ENCODE peak calls at places on chromosomes 6 and 20, in four cellular contexts. One of them, this sample, is unnamed.

GRCh38 chr6:134295953-134296553 is 21.9 kb downstream of the SGK1 start:
- DNase-seq in K562: peak
- DNase-seq in GM12878: no peak
- DNase-seq in HepG2: peak
- DNase-seq in this sample: no peak

GRCh38 chr6:26130581-26131247 is 43.5 kb downstream of the HFE start:
- DNase-seq in K562: no peak
- DNase-seq in GM12878: no peak
- DNase-seq in HepG2: no peak
- DNase-seq in this sample: no peak

GRCh38 chr6:130585587-130585986 is 219.8 kb downstream of the TMEM200A start:
- DNase-seq in K562: no peak
- DNase-seq in GM12878: no peak
- DNase-seq in HepG2: no peak
- DNase-seq in this sample: no peak

GRCh38 chr6:46419576-46420002 is 71.7 kb downstream of the RCAN2 start:
- DNase-seq in K562: peak
- DNase-seq in GM12878: peak
- DNase-seq in HepG2: peak
- DNase-seq in this sample: peak

GRCh38 chr6:129719692-129720091 is 9.7 kb upstream of the ARHGAP18 start:
- DNase-seq in K562: no peak
- DNase-seq in GM12878: no peak
- DNase-seq in HepG2: no peak
- DNase-seq in this sample: no peak

GRCh38 chr6:40599580-40599979 is 12.4 kb upstream of the LRFN2 start:
- DNase-seq in K562: no peak
- DNase-seq in GM12878: no peak
- DNase-seq in HepG2: no peak
- DNase-seq in this sample: no peak

GRCh38 chr20:16615199-16615598 is 42.0 kb upstream of the KIF16B start:
- DNase-seq in K562: no peak
- DNase-seq in GM12878: no peak
- DNase-seq in HepG2: no peak
- DNase-seq in this sample: peak

GRCh38 chr6:170297577-170298330 is 6.9 kb upstream of the DLL1 start:
- DNase-seq in K562: no peak
- DNase-seq in GM12878: no peak
- DNase-seq in HepG2: no peak
- DNase-seq in this sample: no peak

GRCh38 chr6:14713008-14713452 is 532.8 kb upstream of the JARID2 start:
- DNase-seq in K562: no peak
- DNase-seq in GM12878: no peak
- DNase-seq in HepG2: no peak
- DNase-seq in this sample: no peak

GRCh38 chr20:30286157-30286556 is 971.3 kb upstream of the DEFB115 start:
- DNase-seq in K562: peak
- DNase-seq in GM12878: no peak
- DNase-seq in HepG2: peak
- DNase-seq in this sample: no peak

GRCh38 chr6:147126618-147127022 is 77.6 kb upstream of the STXBP5 start:
- DNase-seq in K562: no peak
- DNase-seq in GM12878: no peak
- DNase-seq in HepG2: no peak
- DNase-seq in this sample: no peak

GRCh38 chr6:111204881-111205280 is 117.6 kb downstream of the SLC16A10 start:
- DNase-seq in K562: no peak
- DNase-seq in GM12878: no peak
- DNase-seq in HepG2: no peak
- DNase-seq in this sample: no peak

GRCh38 chr20:42978184-42978974 is 211.3 kb downstream of the PTPRT start:
- DNase-seq in K562: no peak
- DNase-seq in GM12878: no peak
- DNase-seq in HepG2: no peak
- DNase-seq in this sample: no peak

GRCh38 chr20:9407805-9408421 is 106.5 kb upstream of the LAMP5 start:
- DNase-seq in K562: peak
- DNase-seq in GM12878: peak
- DNase-seq in HepG2: peak
- DNase-seq in this sample: peak

GRCh38 chr20:51077601-51078000 is 54.7 kb upstream of the KCNG1 start:
- DNase-seq in K562: no peak
- DNase-seq in GM12878: no peak
- DNase-seq in HepG2: no peak
- DNase-seq in this sample: no peak

GRCh38 chr6:157859775-157860504 is 36.9 kb downstream of the SNX9 start:
- DNase-seq in K562: no peak
- DNase-seq in GM12878: no peak
- DNase-seq in HepG2: peak
- DNase-seq in this sample: no peak

GRCh38 chr6:11714116-11714797 is 64.3 kb downstream of the ADTRP start:
- DNase-seq in K562: no peak
- DNase-seq in GM12878: peak
- DNase-seq in HepG2: no peak
- DNase-seq in this sample: no peak

GRCh38 chr6:127956260-127956888 is 55.5 kb upstream of the THEMIS start:
- DNase-seq in K562: no peak
- DNase-seq in GM12878: no peak
- DNase-seq in HepG2: no peak
- DNase-seq in this sample: no peak

GRCh38 chr6:118896339-118897136 is 2.6 kb downstream of the ASF1A start:
- DNase-seq in K562: peak
- DNase-seq in GM12878: no peak
- DNase-seq in HepG2: peak
- DNase-seq in this sample: peak

GRCh38 chr6:160101262-160102205 is 20.1 kb upstream of the SLC22A1 start:
- DNase-seq in K562: peak
- DNase-seq in GM12878: no peak
- DNase-seq in HepG2: no peak
- DNase-seq in this sample: no peak

GRCh38 chr20:45341939-45342862 is 6.0 kb downstream of the SDC4 start:
- DNase-seq in K562: peak
- DNase-seq in GM12878: no peak
- DNase-seq in HepG2: peak
- DNase-seq in this sample: peak

GRCh38 chr20:51431321-51431720 is 111.2 kb downstream of the NFATC2 start:
- DNase-seq in K562: no peak
- DNase-seq in GM12878: no peak
- DNase-seq in HepG2: no peak
- DNase-seq in this sample: no peak

GRCh38 chr6:6972456-6972855 is 135.3 kb upstream of the RREB1 start:
- DNase-seq in K562: peak
- DNase-seq in GM12878: no peak
- DNase-seq in HepG2: no peak
- DNase-seq in this sample: no peak

GRCh38 chr6:31497595-31498476 is at the start of gene MICB:
- DNase-seq in K562: peak
- DNase-seq in GM12878: peak
- DNase-seq in HepG2: peak
- DNase-seq in this sample: peak

GRCh38 chr6:129345890-129346289 is 364.1 kb downstream of the ARHGAP18 start:
- DNase-seq in K562: no peak
- DNase-seq in GM12878: no peak
- DNase-seq in HepG2: no peak
- DNase-seq in this sample: no peak

GRCh38 chr20:50663095-50663821 is 28.1 kb downstream of the RIPOR3 start:
- DNase-seq in K562: no peak
- DNase-seq in GM12878: no peak
- DNase-seq in HepG2: peak
- DNase-seq in this sample: peak

GRCh38 chr6:167487706-167488664 is 163.1 kb downstream of the TTLL2 start:
- DNase-seq in K562: no peak
- DNase-seq in GM12878: no peak
- DNase-seq in HepG2: no peak
- DNase-seq in this sample: no peak

GRCh38 chr6:28885149-28885738 is 38.5 kb downstream of the TRIM27 start:
- DNase-seq in K562: no peak
- DNase-seq in GM12878: no peak
- DNase-seq in HepG2: peak
- DNase-seq in this sample: peak

GRCh38 chr6:81772741-81773140 is 20.3 kb upstream of the TENT5A start:
- DNase-seq in K562: no peak
- DNase-seq in GM12878: peak
- DNase-seq in HepG2: no peak
- DNase-seq in this sample: no peak

GRCh38 chr6:43608310-43608763 is 20.7 kb downstream of the GTPBP2 start:
- DNase-seq in K562: peak
- DNase-seq in GM12878: peak
- DNase-seq in HepG2: peak
- DNase-seq in this sample: peak

GRCh38 chr6:7974932-7975763 is 64.6 kb upstream of the TXNDC5 start:
- DNase-seq in K562: peak
- DNase-seq in GM12878: no peak
- DNase-seq in HepG2: peak
- DNase-seq in this sample: peak
- TF ChIP-seq USF2 in K562: no peak
- TF ChIP-seq USF2 in GM12878: no peak
- TF ChIP-seq USF2 in HepG2: no peak
- TF ChIP-seq USF2 in this sample: no peak

DNA sequence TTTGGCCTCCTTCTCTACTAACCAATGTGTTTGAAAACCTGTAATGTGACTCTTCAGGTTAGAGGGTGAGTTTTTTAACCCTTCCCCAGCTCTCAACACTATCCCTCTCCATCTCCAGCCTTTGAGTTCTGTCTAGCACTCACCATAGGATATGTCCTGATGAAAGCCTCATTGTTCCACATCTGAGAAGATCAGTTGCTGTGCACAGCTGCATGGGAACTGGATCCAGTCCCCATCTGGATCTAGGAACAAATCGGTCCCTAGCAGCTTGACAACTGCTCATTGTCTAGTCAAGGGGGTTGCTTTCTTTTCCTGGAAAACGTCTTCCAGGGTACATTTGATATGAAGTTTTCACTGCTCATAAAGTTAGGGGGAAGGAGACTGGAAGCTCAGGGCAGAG is 45.4 kb upstream of the AGPAT4 start:
- DNase-seq in K562: no peak
- DNase-seq in GM12878: no peak
- DNase-seq in HepG2: no peak
- DNase-seq in this sample: no peak
- TF ChIP-seq ZBTB33 in K562: no peak
- TF ChIP-seq ZBTB33 in GM12878: no peak
- TF ChIP-seq ZBTB33 in HepG2: no peak
- TF ChIP-seq ZBTB33 in this sample: no peak

DNA sequence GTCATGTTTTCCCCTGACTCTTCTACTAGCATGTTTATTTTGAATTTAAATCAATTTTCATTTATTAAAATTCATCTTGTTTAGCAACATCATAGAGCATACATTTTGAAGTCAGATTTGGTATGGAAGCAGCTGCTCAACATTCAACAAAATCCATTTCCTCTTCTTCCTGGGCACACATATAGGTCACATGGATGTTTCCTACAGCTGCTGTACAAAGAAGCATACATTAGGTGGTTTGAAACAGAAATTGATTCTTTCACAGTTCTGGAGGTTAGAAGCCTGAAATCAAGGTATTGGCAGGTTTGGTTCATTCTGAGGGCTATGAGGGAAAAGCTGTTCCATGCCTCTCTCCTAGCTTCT is 495.2 kb downstream of the RFPL4B start:
- DNase-seq in K562: no peak
- DNase-seq in GM12878: no peak
- DNase-seq in HepG2: no peak
- DNase-seq in this sample: no peak
- TF ChIP-seq CTCF in K562: no peak
- TF ChIP-seq CTCF in GM12878: no peak
- TF ChIP-seq CTCF in HepG2: no peak
- TF ChIP-seq CTCF in this sample: no peak

GRCh38 chr6:20365456-20365855 is 36.2 kb upstream of the E2F3 start:
- DNase-seq in K562: no peak
- DNase-seq in GM12878: peak
- DNase-seq in HepG2: no peak
- DNase-seq in this sample: no peak

GRCh38 chr6:20364327-20364726 is 37.4 kb upstream of the E2F3 start:
- DNase-seq in K562: no peak
- DNase-seq in GM12878: no peak
- DNase-seq in HepG2: no peak
- DNase-seq in this sample: no peak

GRCh38 chr6:20362623-20363022 is 39.1 kb upstream of the E2F3 start:
- DNase-seq in K562: no peak
- DNase-seq in GM12878: no peak
- DNase-seq in HepG2: no peak
- DNase-seq in this sample: no peak

GRCh38 chr6:20367716-20368485 is 33.8 kb upstream of the E2F3 start:
- DNase-seq in K562: no peak
- DNase-seq in GM12878: no peak
- DNase-seq in HepG2: no peak
- DNase-seq in this sample: no peak

DNA sequence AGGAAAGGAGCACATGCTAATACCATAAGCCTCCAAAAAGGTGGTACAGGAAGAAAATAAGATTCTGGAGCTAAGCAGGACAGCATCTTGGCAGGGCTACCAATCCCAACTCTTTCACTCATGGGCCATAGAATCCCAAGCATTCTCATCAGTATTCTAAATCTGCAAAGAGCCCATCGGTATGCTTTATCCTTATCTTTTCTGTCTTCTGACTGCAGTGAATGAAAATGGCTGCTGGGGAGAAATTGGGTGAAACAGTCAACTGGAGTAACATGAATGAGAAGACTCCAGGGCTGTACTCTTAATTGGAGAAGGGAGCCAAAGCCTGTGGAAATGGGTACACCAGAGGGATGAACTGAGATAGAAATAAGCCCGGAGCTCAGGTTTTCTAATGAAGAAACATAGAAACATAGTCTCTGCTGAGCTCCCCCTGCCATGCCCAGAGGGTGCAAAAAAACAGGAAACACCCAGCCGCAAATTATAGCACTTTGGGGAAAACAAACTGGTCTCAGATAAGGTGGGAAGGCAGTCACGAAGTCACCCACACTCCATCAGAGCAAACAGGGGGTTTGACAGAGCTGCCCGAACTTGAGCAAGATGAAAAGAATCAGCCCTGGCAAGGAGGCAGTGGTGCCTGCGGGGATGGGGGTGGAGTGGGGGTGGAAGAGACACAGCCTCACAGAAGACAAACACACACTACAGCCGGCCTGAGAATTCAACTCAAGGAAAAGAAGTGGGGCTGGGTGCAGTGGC is 35.4 kb upstream of the E2F3 start:
- DNase-seq in K562: no peak
- DNase-seq in GM12878: no peak
- DNase-seq in HepG2: no peak
- DNase-seq in this sample: no peak
- TF ChIP-seq USF2 in K562: no peak
- TF ChIP-seq USF2 in GM12878: no peak
- TF ChIP-seq USF2 in HepG2: no peak
- TF ChIP-seq USF2 in this sample: no peak

DNA sequence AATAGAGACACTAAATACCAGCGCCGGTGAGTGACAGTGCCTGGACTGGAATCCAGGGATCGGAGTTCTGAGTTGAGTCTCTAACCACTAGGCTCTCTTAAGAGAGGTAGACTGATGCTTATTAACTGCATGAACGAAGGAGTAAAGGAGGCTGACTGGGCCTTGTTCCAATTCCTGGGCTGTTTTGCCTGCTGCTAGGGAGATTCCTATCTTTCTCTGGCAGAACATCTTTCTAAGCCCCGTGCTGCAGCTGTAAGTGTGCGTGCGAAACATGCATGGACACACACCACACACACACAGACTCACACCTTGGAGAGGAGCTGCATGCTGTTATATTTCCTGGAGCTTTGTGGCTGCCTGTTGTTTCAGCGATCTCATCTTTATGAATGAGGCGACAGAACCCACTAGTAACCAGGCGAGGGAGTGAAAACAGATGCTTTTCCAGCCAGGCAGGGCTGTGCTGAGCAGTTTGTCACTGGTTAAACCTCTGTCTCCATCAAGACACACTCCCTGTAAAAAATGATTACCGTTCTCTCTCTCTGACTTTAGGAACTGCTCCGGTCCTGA is 157.3 kb upstream of the ZNF217 start:
- DNase-seq in K562: no peak
- DNase-seq in GM12878: peak
- DNase-seq in HepG2: no peak
- DNase-seq in this sample: peak
- TF ChIP-seq ZBTB33 in K562: peak
- TF ChIP-seq ZBTB33 in GM12878: no peak
- TF ChIP-seq ZBTB33 in HepG2: no peak
- TF ChIP-seq ZBTB33 in this sample: no peak